ENCODE peak calls at places on chromosomes 13 and 19, in four cellular contexts. X, B, T and J are unnamed samples.
A peak's percentile ranks its signal among the peaks of the same experiment; 100 is the strongest.

GRCh38 chr13:104460553-104460952 is 1394.3 kb upstream of the SLC10A2 start:
- DNase-seq in B (no peak), T (no peak), X (peak; percentile 19), J (no peak)

GRCh38 chr19:5292453-5292842 is 48.2 kb downstream of the PTPRS start:
- DNase-seq in X (peak; percentile 38), B (peak; percentile 67), T (no peak), J (no peak)

GRCh38 chr19:31214086-31214485 is 135.2 kb downstream of the TSHZ3 start:
- DNase-seq in X (peak; percentile 80), T (peak; percentile 35), B (no peak), J (peak; percentile 95)

GRCh38 chr19:31701146-31701545 is 351.9 kb upstream of the TSHZ3 start:
- DNase-seq in T (no peak), X (no peak), B (no peak), J (no peak)

GRCh38 chr19:13834308-13834790 is 39.1 kb downstream of the ZSWIM4 start:
- DNase-seq in B (no peak), T (peak; percentile 69), X (peak; percentile 94), J (peak; percentile 93)

GRCh38 chr19:35436477-35437141 is 11.4 kb upstream of the FFAR2 start:
- DNase-seq in B (no peak), T (peak; percentile 44), X (peak; percentile 47), J (no peak)

GRCh38 chr13:32195713-32196112 is 119.5 kb downstream of the ZAR1L start:
- DNase-seq in X (no peak), T (no peak), B (no peak), J (no peak)

GRCh38 chr13:94251801-94252200 is 227.7 kb downstream of the DCT start:
- DNase-seq in T (no peak), B (no peak), X (no peak), J (no peak)

GRCh38 chr19:46386996-46387712 is 26.2 kb downstream of the CCDC8 start:
- DNase-seq in B (no peak), X (no peak), T (no peak), J (no peak)

GRCh38 chr19:43936219-43936618 is 1.1 kb upstream of the ZNF45 start:
- DNase-seq in X (no peak), B (no peak), T (no peak), J (no peak)

GRCh38 chr13:72808917-72809500 is 27.1 kb downstream of the PIBF1 start:
- DNase-seq in B (peak; percentile 39), X (peak; percentile 41), T (no peak), J (peak; percentile 8)

GRCh38 chr13:80408270-80408669 is 67.3 kb upstream of the SPRY2 start:
- DNase-seq in T (no peak), B (no peak), X (peak; percentile 14), J (peak; percentile 23)

GRCh38 chr19:34254552-34255432 is at the start of gene GARRE1:
- DNase-seq in T (peak; percentile 75), X (no peak), B (peak; percentile 58), J (peak; percentile 98)

GRCh38 chr13:107962209-107962608 is 253.1 kb downstream of the LIG4 start:
- DNase-seq in T (no peak), B (no peak), X (no peak), J (no peak)

GRCh38 chr13:26541678-26542553 is 15.6 kb upstream of the WASF3 start:
- DNase-seq in B (no peak), T (no peak), X (no peak), J (no peak)

GRCh38 chr13:50909605-50910482 is at the start of gene RNASEH2B:
- DNase-seq in B (peak; percentile 93), T (peak; percentile 71), X (peak; percentile 65), J (peak; percentile 94)

GRCh38 chr13:91167706-91168459 is 179.6 kb upstream of the MIR17HG start:
- DNase-seq in T (no peak), B (no peak), X (no peak), J (no peak)

GRCh38 chr13:67518785-67519184 is 288.6 kb upstream of the PCDH9 start:
- DNase-seq in B (no peak), T (no peak), X (no peak), J (no peak)

GRCh38 chr13:112245179-112245724 is 130.9 kb upstream of the SPACA7 start:
- DNase-seq in B (no peak), X (no peak), T (no peak), J (peak; percentile 14)

GRCh38 chr13:112244495-112245177 is 131.5 kb upstream of the SPACA7 start:
- DNase-seq in T (no peak), B (no peak), X (no peak), J (peak; percentile 44)

GRCh38 chr13:112241288-112241687 is 134.9 kb upstream of the SPACA7 start:
- DNase-seq in X (no peak), T (no peak), B (no peak), J (no peak)

GRCh38 chr13:112244061-112244460 is 132.1 kb upstream of the SPACA7 start:
- DNase-seq in X (no peak), T (no peak), B (no peak), J (no peak)

GRCh38 chr13:112242777-112243176 is 133.4 kb upstream of the SPACA7 start:
- DNase-seq in X (no peak), T (no peak), B (no peak), J (no peak)
- H2AFZ ChIP-seq in X (no peak overlapping the region), T (no peak overlapping the region), B (no peak overlapping the region), J (no peak overlapping the region)

GRCh38 chr13:99294198-99294597 is 13.0 kb downstream of the GPR183 start:
- DNase-seq in X (no peak), T (no peak), B (no peak), J (no peak)

GRCh38 chr13:99298056-99298455 is 9.1 kb downstream of the GPR183 start:
- DNase-seq in T (no peak), B (no peak), X (no peak), J (no peak)

GRCh38 chr13:99297330-99297729 is 9.9 kb downstream of the GPR183 start:
- DNase-seq in T (no peak), X (no peak), B (no peak), J (no peak)

GRCh38 chr13:99296270-99296865 is 10.8 kb downstream of the GPR183 start:
- DNase-seq in T (no peak), B (no peak), X (no peak), J (no peak)

DNA sequence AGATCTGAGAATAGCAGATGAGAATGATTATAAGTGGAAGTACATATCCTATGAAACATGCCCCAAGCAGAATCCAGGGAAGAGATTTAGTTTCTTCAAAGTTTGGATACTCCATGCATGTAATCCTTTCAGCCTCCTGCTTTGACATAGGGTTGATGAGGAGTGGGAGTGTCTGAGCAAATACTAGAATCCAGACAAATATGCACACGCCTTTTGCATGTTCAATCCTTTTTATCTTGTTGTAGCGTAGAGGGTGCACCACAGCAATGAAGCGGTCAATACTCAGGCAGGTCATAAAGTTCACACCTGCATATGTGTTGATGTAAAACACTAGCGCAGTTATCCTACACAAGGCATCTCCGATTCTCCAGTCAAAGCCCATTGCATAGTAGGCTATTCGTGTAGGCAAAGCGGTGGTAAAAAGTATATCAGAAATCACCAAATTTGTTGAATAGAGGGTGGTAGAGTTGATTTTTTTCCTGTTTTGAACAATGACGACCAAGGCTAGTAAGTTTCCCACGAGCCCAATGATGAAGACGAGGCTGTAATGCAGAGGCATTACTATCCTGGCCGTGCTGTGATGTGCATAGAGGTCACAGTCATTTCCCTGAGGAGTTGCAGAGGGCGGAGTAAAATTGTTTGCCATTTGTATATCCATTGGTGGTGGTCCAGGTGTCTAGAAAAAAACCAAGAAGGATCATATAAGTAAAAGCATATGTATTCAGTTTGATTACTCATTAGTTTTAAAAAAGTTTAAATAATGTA is 11.5 kb downstream of the GPR183 start:
- DNase-seq in X (no peak), B (no peak), T (no peak), J (no peak)
- H3K4me1 ChIP-seq in X (no peaks in the 10 kb centered on the region), B (peaks cover 4% of the 10 kb centered on the region), T (no peaks in the 10 kb centered on the region), J (peaks cover 16% of the 10 kb centered on the region)

GRCh38 chr19:4201798-4202197 is 19.3 kb downstream of the ANKRD24 start:
- DNase-seq in T (no peak), X (no peak), B (no peak), J (peak; percentile 81)

GRCh38 chr19:4200940-4201542 is 18.6 kb downstream of the ANKRD24 start:
- DNase-seq in B (no peak), T (no peak), X (no peak), J (peak; percentile 57)

GRCh38 chr19:4210166-4210731 is 19.1 kb upstream of the EBI3 start:
- DNase-seq in T (no peak), X (no peak), B (no peak), J (no peak)

GRCh38 chr19:4208385-4209094 is 20.8 kb upstream of the EBI3 start:
- DNase-seq in B (peak; percentile 53), X (peak; percentile 50), T (peak; percentile 47), J (peak; percentile 92)

GRCh38 chr19:4206818-4207484 is 22.4 kb upstream of the EBI3 start:
- DNase-seq in X (no peak), T (peak; percentile 16), B (peak; percentile 65), J (peak; percentile 87)
- TF ChIP-seq CTCF in X (peak; percentile 22), T (peak; percentile 53), B (peak; percentile 79), J (peak; percentile 49)

GRCh38 chr19:38251564-38252051 is 4.6 kb downstream of the PPP1R14A start:
- DNase-seq in B (no peak), T (no peak), X (no peak), J (peak; percentile 86)
- H2AFZ ChIP-seq in B (no peak overlapping the region), T (no peak overlapping the region), X (no peak overlapping the region), J (peak overlapping the region; percentile 93)

DNA sequence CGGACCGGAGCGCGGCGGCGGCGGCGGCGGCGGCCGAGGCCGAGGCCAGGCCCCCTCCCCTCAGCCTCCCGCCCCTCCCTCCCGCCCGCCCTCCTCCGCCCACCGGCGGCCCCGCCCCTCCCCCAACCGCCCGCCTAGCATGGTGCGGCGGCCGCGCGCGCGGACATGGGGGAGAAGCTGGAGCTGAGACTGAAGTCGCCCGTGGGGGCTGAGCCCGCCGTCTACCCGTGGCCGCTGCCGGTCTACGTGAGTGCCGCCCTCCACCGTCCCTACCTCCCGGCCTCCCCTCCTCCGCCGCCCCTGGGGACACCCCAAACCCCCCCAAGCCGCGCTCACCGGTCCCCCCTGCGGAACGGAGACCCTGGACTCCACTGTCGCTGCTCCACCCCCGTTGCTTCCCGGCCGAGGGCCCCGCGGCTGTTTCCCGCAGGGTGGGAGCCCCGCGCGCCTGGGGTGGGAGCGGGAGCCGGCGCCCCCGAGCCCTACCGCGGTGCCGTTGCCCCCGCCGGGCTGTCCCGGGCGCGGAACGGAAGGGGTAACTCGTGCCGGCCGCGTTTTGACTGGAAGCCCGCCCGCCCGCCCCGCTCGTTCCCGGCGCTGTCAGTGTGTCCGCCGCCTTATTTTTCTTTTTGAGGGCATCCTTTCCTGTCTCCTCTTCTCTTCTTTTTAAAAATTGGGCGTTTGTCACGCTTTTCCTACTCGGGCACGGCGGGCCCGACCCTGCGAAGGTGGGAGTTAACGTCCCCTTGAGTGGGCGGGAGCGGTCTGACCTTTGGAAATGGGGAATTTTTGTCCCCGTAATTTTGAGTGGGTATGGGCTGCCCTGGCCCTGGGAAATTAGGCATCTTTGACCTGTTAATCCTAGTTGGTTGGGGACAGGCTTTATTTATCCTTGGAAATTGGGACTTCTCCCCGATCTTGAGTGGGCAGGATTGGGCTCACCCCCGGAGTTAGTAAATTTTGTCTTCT is 571 bp downstream of the DOT1L start:
- DNase-seq in T (no peak), X (no peak), B (peak; percentile 61), J (peak; percentile 95)
- H3K4me1 ChIP-seq in T (peaks cover 14% of the 10 kb centered on the region), X (peaks cover 22% of the 10 kb centered on the region), B (peaks cover 47% of the 10 kb centered on the region), J (peaks cover 43% of the 10 kb centered on the region)

DNA sequence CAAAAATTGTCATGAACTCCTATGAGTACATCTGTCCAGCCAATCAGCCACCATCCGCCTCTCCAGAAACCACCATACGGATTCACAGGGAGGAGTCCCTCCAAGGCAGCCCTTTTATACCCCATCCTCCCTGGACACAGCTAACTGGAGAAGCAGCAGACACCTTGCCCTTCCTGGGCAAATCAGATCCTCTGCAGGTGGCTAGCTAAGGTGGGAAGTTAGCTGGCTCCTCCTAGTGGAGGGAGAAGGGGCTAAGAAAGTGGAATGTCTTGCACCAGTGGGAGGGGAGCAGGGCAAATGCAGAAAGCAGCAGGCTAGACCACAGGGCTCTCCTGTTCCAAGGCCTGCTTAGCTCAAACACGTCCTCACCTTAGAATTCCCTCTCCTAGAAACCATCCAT is 46.2 kb upstream of the UQCRFS1 start:
- DNase-seq in T (no peak), X (no peak), B (peak; percentile 18), J (no peak)
- TF ChIP-seq CTCF in T (peak; percentile 27), X (peak; percentile 27), B (peak; percentile 64), J (no peak)